ENCODE peak calls at places on chromosomes 7 and 10, in eight cellular contexts. F is A549, X is K562, Z is HCT116, P is HepG2, G is endothelial cell of umbilical vein, K is H1, N is GM12878. C is an unnamed sample.

GRCh38 chr10:14564268-14564744 is 210.4 kb downstream of the FAM107B start:
- DNase-seq in F (no peak), N (no peak), P (no peak), X (no peak), K (no peak), Z (no peak), G (no peak), C (no peak)

GRCh38 chr10:132681858-132682755 is 103.8 kb downstream of the NKX6-2 start:
- DNase-seq in N (no peak), F (no peak), Z (no peak), K (no peak), P (no peak), X (no peak), G (no peak), C (no peak)

GRCh38 chr10:44787480-44788075 is 123.6 kb upstream of the TMEM72 start:
- DNase-seq in F (no peak), P (no peak), N (no peak), K (no peak), Z (no peak), G (no peak), X (no peak), C (no peak)

GRCh38 chr10:110758898-110759297 is 112.8 kb upstream of the PDCD4 start:
- DNase-seq in K (no peak), G (peak; percentile 89), F (no peak), P (no peak), Z (no peak), X (no peak), N (no peak), C (no peak)

GRCh38 chr7:149023662-149024061 is 4.6 kb downstream of the PDIA4 start:
- DNase-seq in K (no peak), G (no peak), Z (no peak), F (no peak), P (no peak), X (no peak), N (no peak), C (no peak)

GRCh38 chr10:34200355-34200901 is 614.7 kb downstream of the PARD3 start:
- DNase-seq in P (no peak), K (no peak), G (no peak), N (no peak), F (no peak), X (no peak), Z (no peak), C (peak; percentile 7)

GRCh38 chr7:143492043-143492471 is 14.4 kb downstream of the TAS2R41 start:
- DNase-seq in F (peak; percentile 27), G (peak; percentile 93), N (no peak), X (peak; percentile 61), P (no peak), K (no peak), Z (peak; percentile 27), C (peak; percentile 57)

GRCh38 chr10:61902448-61903183 is 1.1 kb downstream of the ARID5B start:
- DNase-seq in F (peak; percentile 55), N (no peak), P (peak; percentile 70), G (peak; percentile 84), K (no peak), Z (peak; percentile 51), X (peak; percentile 62), C (peak; percentile 80)

GRCh38 chr10:43955978-43956377 is 307.3 kb upstream of the ZNF32 start:
- DNase-seq in P (no peak), X (no peak), Z (no peak), K (no peak), F (no peak), G (no peak), N (no peak), C (no peak)

GRCh38 chr7:40202851-40203250 is 68.0 kb downstream of the SUGCT start:
- DNase-seq in P (no peak), K (no peak), F (no peak), N (no peak), Z (no peak), X (no peak), G (no peak), C (no peak)

GRCh38 chr7:157849341-157849596 is 512.5 kb downstream of the DNAJB6 start:
- DNase-seq in N (no peak), Z (no peak), F (no peak), P (no peak), G (no peak), X (no peak), K (no peak), C (no peak)

GRCh38 chr7:75732764-75733630 is 5.7 kb downstream of the HIP1 start:
- DNase-seq in X (peak; percentile 58), N (no peak), G (no peak), F (peak; percentile 70), K (no peak), Z (peak; percentile 22), P (no peak), C (no peak)

GRCh38 chr10:20995123-20995978 is 98.2 kb upstream of the NEBL start:
- DNase-seq in G (no peak), N (no peak), K (no peak), F (no peak), Z (no peak), X (no peak), P (no peak), C (no peak)

GRCh38 chr10:111835562-111835961 is 348.0 kb downstream of the GPAM start:
- DNase-seq in P (no peak), N (no peak), X (no peak), F (no peak), K (no peak), Z (no peak), G (no peak), C (no peak)

GRCh38 chr10:77927343-77928256 is 1.0 kb upstream of the DLG5 start:
- DNase-seq in N (no peak), P (no peak), F (no peak), X (no peak), K (peak; percentile 67), G (peak; percentile 13), Z (no peak), C (no peak)

GRCh38 chr10:77926566-77927342 is at the start of gene DLG5:
- DNase-seq in G (peak; percentile 26), F (peak; percentile 55), K (peak; percentile 68), N (no peak), Z (no peak), P (no peak), X (peak; percentile 82), C (peak; percentile 67)

GRCh38 chr10:77925410-77925794 is 1.2 kb downstream of the DLG5 start:
- DNase-seq in X (no peak), Z (no peak), N (no peak), P (no peak), F (peak; percentile 40), G (peak; percentile 17), K (no peak), C (no peak)

GRCh38 chr10:77922551-77923179 is 3.9 kb downstream of the DLG5 start:
- DNase-seq in P (no peak), N (no peak), Z (no peak), G (no peak), K (no peak), X (no peak), F (no peak), C (no peak)

GRCh38 chr10:77925795-77926565 is 575 bp downstream of the DLG5 start:
- DNase-seq in G (peak; percentile 39), F (peak; percentile 54), N (no peak), Z (no peak), X (peak; percentile 58), K (peak; percentile 84), P (no peak), C (peak; percentile 70)
- TF ChIP-seq CTCF in G (peak; percentile 7), F (no peak), N (no peak), Z (no peak), X (peak; percentile 32), K (no peak), P (no peak), C (no peak)

GRCh38 chr7:37176079-37176478 is 272.6 kb downstream of the ELMO1 start:
- DNase-seq in G (no peak), P (no peak), Z (no peak), F (no peak), N (no peak), K (no peak), X (no peak), C (no peak)

GRCh38 chr7:37173655-37174054 is 275.0 kb downstream of the ELMO1 start:
- DNase-seq in Z (no peak), F (no peak), N (no peak), G (no peak), X (no peak), K (no peak), P (no peak), C (no peak)
- TF ChIP-seq POLR2A in Z (no peak), F (no peak), N (no peak), G (no peak), X (no peak), K (no peak), P (no peak), C (no peak)

GRCh38 chr7:131557521-131558385 is 1.3 kb upstream of the PODXL start:
- DNase-seq in Z (no peak), N (no peak), X (no peak), F (no peak), G (peak; percentile 64), P (no peak), K (peak; percentile 91), C (no peak)

GRCh38 chr7:131554880-131555516 is 1.4 kb downstream of the PODXL start:
- DNase-seq in Z (no peak), N (no peak), K (no peak), P (no peak), G (no peak), X (no peak), F (no peak), C (no peak)

GRCh38 chr7:131555565-131556054 is 818 bp downstream of the PODXL start:
- DNase-seq in N (no peak), Z (no peak), G (peak; percentile 28), K (no peak), P (no peak), X (no peak), F (no peak), C (peak; percentile 29)

GRCh38 chr7:131556912-131557457 is 557 bp upstream of the PODXL start:
- DNase-seq in X (no peak), N (no peak), P (no peak), G (peak; percentile 55), Z (no peak), F (no peak), K (peak; percentile 83), C (peak; percentile 18)

DNA sequence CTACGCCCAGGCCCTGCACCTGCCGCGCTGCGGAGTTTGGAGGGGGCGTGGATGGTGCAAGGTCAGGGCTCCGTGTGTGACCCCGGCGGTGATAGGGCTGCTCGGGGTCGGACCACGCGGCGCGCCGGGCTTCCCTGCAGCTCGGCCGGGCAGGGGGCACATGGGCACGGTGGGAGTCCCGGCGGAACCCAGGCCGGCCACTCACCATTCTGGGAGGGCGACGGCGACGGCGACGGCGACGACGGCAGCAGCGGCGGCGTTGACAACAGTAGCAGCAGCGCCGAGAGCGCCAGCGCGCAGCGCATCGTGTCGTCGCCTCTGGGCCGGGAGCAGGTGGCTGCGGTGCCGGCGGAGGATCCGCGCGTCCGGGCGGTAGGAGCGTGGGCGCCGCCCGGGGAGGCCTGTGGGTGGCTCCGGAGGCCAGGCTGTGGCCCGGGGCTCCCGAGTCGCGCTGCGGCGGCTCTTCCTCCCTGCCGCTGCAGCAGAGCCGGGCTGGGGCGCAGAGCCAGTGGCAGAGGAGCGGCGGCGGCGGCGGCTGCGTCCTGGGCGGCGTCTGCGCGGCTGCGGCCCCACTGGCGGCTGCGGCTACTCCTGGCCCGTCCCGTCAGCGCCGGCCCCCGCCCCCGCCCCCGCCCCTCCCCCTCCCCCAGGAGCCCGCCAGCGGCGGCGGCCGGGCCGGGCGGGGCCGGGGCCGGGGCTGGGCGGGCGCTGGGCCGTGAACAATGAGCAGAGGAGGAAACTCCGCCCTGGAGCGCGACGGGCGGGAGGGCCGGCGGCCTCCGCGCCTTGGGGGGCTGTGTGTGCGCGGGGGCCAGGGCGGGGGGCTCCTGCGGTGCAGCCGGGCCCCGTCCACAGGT is at the start of gene PODXL:
- DNase-seq in N (no peak), P (no peak), Z (no peak), G (peak; percentile 75), F (peak; percentile 57), X (peak; percentile 95), K (peak; percentile 83), C (peak; percentile 89)
- TF ChIP-seq MAX in N (no peak), P (peak; percentile 51), Z (peak; percentile 71), G (no peak), F (peak; percentile 69), X (peak; percentile 88), K (peak; percentile 28), C (no peak)

GRCh38 chr7:42939457-42940240 is 7.5 kb downstream of the MRPL32 start:
- DNase-seq in Z (no peak), N (no peak), K (no peak), P (no peak), G (no peak), X (no peak), F (no peak), C (no peak)
- TF ChIP-seq CTCF in Z (no peak), N (no peak), K (no peak), P (no peak), G (no peak), X (no peak), F (no peak), C (no peak)

C was measured in NB4.